ENCODE peak calls at places on chromosomes 16 and 17, in seven cellular contexts. One of them, this sample, is unnamed.

GRCh38 chr17:28506763-28507487 is 777 bp downstream of the FOXN1 start:
- DNase-seq in CD8-positive, alpha-beta T cell: no peak
- DNase-seq in upper lobe of right lung: no peak
- DNase-seq in pancreas: no peak
- DNase-seq in uterus: no peak
- DNase-seq in nephron progenitor cell: no peak
- DNase-seq in BE2C: no peak
- DNase-seq in this sample: no peak

GRCh38 chr16:23155445-23156049 is 6.3 kb upstream of the USP31 start:
- DNase-seq in CD8-positive, alpha-beta T cell: no peak
- DNase-seq in upper lobe of right lung: no peak
- DNase-seq in pancreas: no peak
- DNase-seq in uterus: no peak
- DNase-seq in nephron progenitor cell: no peak
- DNase-seq in BE2C: no peak
- DNase-seq in this sample: peak

GRCh38 chr17:66822009-66822408 is 12.9 kb upstream of the CACNG5 start:
- DNase-seq in CD8-positive, alpha-beta T cell: no peak
- DNase-seq in upper lobe of right lung: no peak
- DNase-seq in pancreas: no peak
- DNase-seq in uterus: no peak
- DNase-seq in nephron progenitor cell: no peak
- DNase-seq in BE2C: no peak
- DNase-seq in this sample: no peak

GRCh38 chr17:7912927-7913524 is 3.1 kb downstream of the RNF227 start:
- DNase-seq in CD8-positive, alpha-beta T cell: no peak
- DNase-seq in upper lobe of right lung: no peak
- DNase-seq in pancreas: no peak
- DNase-seq in uterus: no peak
- DNase-seq in nephron progenitor cell: peak
- DNase-seq in BE2C: peak
- DNase-seq in this sample: peak

GRCh38 chr17:2854662-2855061 is 58.4 kb downstream of the RAP1GAP2 start:
- DNase-seq in CD8-positive, alpha-beta T cell: no peak
- DNase-seq in upper lobe of right lung: no peak
- DNase-seq in pancreas: no peak
- DNase-seq in uterus: no peak
- DNase-seq in nephron progenitor cell: no peak
- DNase-seq in BE2C: peak
- DNase-seq in this sample: no peak

GRCh38 chr17:31424944-31425582 is 33.6 kb downstream of the RAB11FIP4 start:
- DNase-seq in CD8-positive, alpha-beta T cell: no peak
- DNase-seq in upper lobe of right lung: no peak
- DNase-seq in pancreas: no peak
- DNase-seq in uterus: no peak
- DNase-seq in nephron progenitor cell: peak
- DNase-seq in BE2C: peak
- DNase-seq in this sample: peak

GRCh38 chr17:31391496-31391949 is at the start of gene RAB11FIP4:
- DNase-seq in CD8-positive, alpha-beta T cell: no peak
- DNase-seq in upper lobe of right lung: no peak
- DNase-seq in pancreas: no peak
- DNase-seq in uterus: no peak
- DNase-seq in nephron progenitor cell: peak
- DNase-seq in BE2C: peak
- DNase-seq in this sample: no peak

GRCh38 chr16:52729731-52730130 is 182.8 kb upstream of the TOX3 start:
- DNase-seq in CD8-positive, alpha-beta T cell: no peak
- DNase-seq in upper lobe of right lung: no peak
- DNase-seq in pancreas: no peak
- DNase-seq in uterus: no peak
- DNase-seq in nephron progenitor cell: no peak
- DNase-seq in BE2C: no peak
- DNase-seq in this sample: no peak

GRCh38 chr17:50210249-50211225 is 9.1 kb upstream of the COL1A1 start:
- DNase-seq in CD8-positive, alpha-beta T cell: no peak
- DNase-seq in upper lobe of right lung: no peak
- DNase-seq in pancreas: no peak
- DNase-seq in uterus: peak
- DNase-seq in nephron progenitor cell: peak
- DNase-seq in BE2C: peak
- DNase-seq in this sample: peak

GRCh38 chr17:79749156-79749815 is 18.5 kb downstream of the ENPP7 start:
- DNase-seq in CD8-positive, alpha-beta T cell: no peak
- DNase-seq in upper lobe of right lung: no peak
- DNase-seq in pancreas: no peak
- DNase-seq in uterus: no peak
- DNase-seq in nephron progenitor cell: no peak
- DNase-seq in BE2C: no peak
- DNase-seq in this sample: peak

GRCh38 chr16:57593021-57593420 is 35.4 kb upstream of the ADGRG1 start:
- DNase-seq in CD8-positive, alpha-beta T cell: no peak
- DNase-seq in upper lobe of right lung: no peak
- DNase-seq in pancreas: no peak
- DNase-seq in uterus: no peak
- DNase-seq in nephron progenitor cell: no peak
- DNase-seq in BE2C: no peak
- DNase-seq in this sample: no peak

GRCh38 chr17:50163846-50164696 is 1.7 kb upstream of the SGCA start:
- DNase-seq in CD8-positive, alpha-beta T cell: no peak
- DNase-seq in upper lobe of right lung: peak
- DNase-seq in pancreas: peak
- DNase-seq in uterus: no peak
- DNase-seq in nephron progenitor cell: no peak
- DNase-seq in BE2C: no peak
- DNase-seq in this sample: no peak

GRCh38 chr16:3175157-3176153 is 12.5 kb upstream of the OR1F1 start:
- DNase-seq in CD8-positive, alpha-beta T cell: no peak
- DNase-seq in upper lobe of right lung: no peak
- DNase-seq in pancreas: no peak
- DNase-seq in uterus: no peak
- DNase-seq in nephron progenitor cell: peak
- DNase-seq in BE2C: peak
- DNase-seq in this sample: no peak

GRCh38 chr16:12187939-12188673 is 211.6 kb downstream of the SNX29 start:
- DNase-seq in CD8-positive, alpha-beta T cell: no peak
- DNase-seq in upper lobe of right lung: no peak
- DNase-seq in pancreas: no peak
- DNase-seq in uterus: no peak
- DNase-seq in nephron progenitor cell: no peak
- DNase-seq in BE2C: no peak
- DNase-seq in this sample: peak

GRCh38 chr16:85360323-85361277 is 248.3 kb upstream of the CIBAR2 start:
- DNase-seq in CD8-positive, alpha-beta T cell: no peak
- DNase-seq in upper lobe of right lung: peak
- DNase-seq in pancreas: peak
- DNase-seq in uterus: no peak
- DNase-seq in nephron progenitor cell: peak
- DNase-seq in BE2C: peak
- DNase-seq in this sample: no peak

GRCh38 chr17:43018008-43018853 is 4.0 kb downstream of the VAT1 start:
- DNase-seq in CD8-positive, alpha-beta T cell: no peak
- DNase-seq in upper lobe of right lung: no peak
- DNase-seq in pancreas: no peak
- DNase-seq in uterus: no peak
- DNase-seq in nephron progenitor cell: peak
- DNase-seq in BE2C: peak
- DNase-seq in this sample: no peak

GRCh38 chr16:30095166-30096078 is 591 bp downstream of the YPEL3 start:
- DNase-seq in CD8-positive, alpha-beta T cell: no peak
- DNase-seq in upper lobe of right lung: peak
- DNase-seq in pancreas: peak
- DNase-seq in uterus: no peak
- DNase-seq in nephron progenitor cell: no peak
- DNase-seq in BE2C: no peak
- DNase-seq in this sample: no peak

GRCh38 chr16:68902376-68903345 is 59.3 kb downstream of the TANGO6 start:
- DNase-seq in CD8-positive, alpha-beta T cell: no peak
- DNase-seq in upper lobe of right lung: no peak
- DNase-seq in pancreas: no peak
- DNase-seq in uterus: no peak
- DNase-seq in nephron progenitor cell: peak
- DNase-seq in BE2C: peak
- DNase-seq in this sample: peak

GRCh38 chr17:50508573-50509460 is 578 bp downstream of the MYCBPAP start:
- DNase-seq in CD8-positive, alpha-beta T cell: no peak
- DNase-seq in upper lobe of right lung: no peak
- DNase-seq in pancreas: no peak
- DNase-seq in uterus: no peak
- DNase-seq in nephron progenitor cell: no peak
- DNase-seq in BE2C: no peak
- DNase-seq in this sample: no peak

GRCh38 chr17:77494664-77495435 is 354.1 kb downstream of the SEC14L1 start:
- DNase-seq in CD8-positive, alpha-beta T cell: peak
- DNase-seq in upper lobe of right lung: peak
- DNase-seq in pancreas: peak
- DNase-seq in uterus: peak
- DNase-seq in nephron progenitor cell: peak
- DNase-seq in BE2C: peak
- DNase-seq in this sample: peak

GRCh38 chr17:17739388-17740066 is 58.3 kb downstream of the RAI1 start:
- DNase-seq in CD8-positive, alpha-beta T cell: no peak
- DNase-seq in upper lobe of right lung: no peak
- DNase-seq in pancreas: no peak
- DNase-seq in uterus: peak
- DNase-seq in nephron progenitor cell: no peak
- DNase-seq in BE2C: peak
- DNase-seq in this sample: peak

GRCh38 chr16:81717662-81718189 is 61.4 kb upstream of the PLCG2 start:
- DNase-seq in CD8-positive, alpha-beta T cell: no peak
- DNase-seq in upper lobe of right lung: no peak
- DNase-seq in pancreas: no peak
- DNase-seq in uterus: no peak
- DNase-seq in nephron progenitor cell: no peak
- DNase-seq in BE2C: no peak
- DNase-seq in this sample: no peak

DNA sequence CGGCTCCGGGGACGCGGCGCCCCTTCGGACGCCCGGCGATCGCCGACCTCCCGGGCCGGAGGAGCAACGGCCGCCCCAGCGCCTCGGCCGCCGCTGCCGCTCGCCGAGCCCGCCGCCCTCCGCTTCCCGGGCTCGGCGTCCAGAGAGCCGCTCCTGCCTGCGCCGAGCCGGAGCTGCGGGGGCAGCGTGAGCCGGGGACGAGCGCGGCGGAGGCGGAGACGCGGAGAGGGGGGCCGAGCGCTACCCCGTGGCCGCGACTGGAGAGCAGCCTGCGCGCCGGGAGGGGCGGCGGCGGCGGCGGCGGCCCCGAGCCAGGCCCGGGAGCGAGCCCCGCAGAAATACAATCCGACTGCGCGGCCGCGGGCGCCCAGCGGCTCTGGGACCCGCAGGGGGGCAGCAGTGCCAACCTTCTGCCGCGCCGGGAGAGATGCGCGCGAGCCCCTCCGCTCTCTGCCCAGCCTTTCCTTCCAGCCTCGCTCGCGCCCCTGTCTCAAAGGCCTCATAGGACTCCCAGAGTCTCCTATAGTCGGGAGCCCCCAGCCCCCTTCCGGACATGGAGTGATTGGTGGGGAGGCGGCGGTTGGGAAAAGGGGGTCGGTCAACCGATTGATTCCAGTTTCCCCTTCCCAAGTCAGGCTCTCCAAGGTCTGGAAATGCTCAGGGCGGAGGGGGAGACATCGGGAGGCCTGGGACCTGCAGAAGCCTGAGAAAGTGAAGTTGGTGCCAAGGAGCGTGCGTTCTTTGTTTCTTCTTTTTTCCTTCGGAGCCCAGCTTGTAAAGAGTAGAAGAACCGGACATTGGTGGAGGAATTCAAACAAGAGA is 1.0 kb upstream of the SDK2 start:
- DNase-seq in CD8-positive, alpha-beta T cell: no peak
- DNase-seq in upper lobe of right lung: peak
- DNase-seq in pancreas: no peak
- DNase-seq in uterus: no peak
- DNase-seq in nephron progenitor cell: peak
- DNase-seq in BE2C: peak
- DNase-seq in this sample: peak
- TF ChIP-seq CTCF in CD8-positive, alpha-beta T cell: peak
- TF ChIP-seq CTCF in upper lobe of right lung: peak
- TF ChIP-seq CTCF in pancreas: no peak
- TF ChIP-seq CTCF in uterus: no peak
- TF ChIP-seq CTCF in nephron progenitor cell: no peak
- TF ChIP-seq CTCF in BE2C: peak
- TF ChIP-seq CTCF in this sample: no peak

GRCh38 chr17:36707904-36708303 is 106.5 kb downstream of the MRM1 start:
- DNase-seq in CD8-positive, alpha-beta T cell: no peak
- DNase-seq in upper lobe of right lung: no peak
- DNase-seq in pancreas: no peak
- DNase-seq in uterus: no peak
- DNase-seq in nephron progenitor cell: no peak
- DNase-seq in BE2C: no peak
- DNase-seq in this sample: no peak

GRCh38 chr17:36706437-36706731 is 105.0 kb downstream of the MRM1 start:
- DNase-seq in CD8-positive, alpha-beta T cell: no peak
- DNase-seq in upper lobe of right lung: no peak
- DNase-seq in pancreas: no peak
- DNase-seq in uterus: no peak
- DNase-seq in nephron progenitor cell: no peak
- DNase-seq in BE2C: no peak
- DNase-seq in this sample: no peak

GRCh38 chr17:36697907-36698526 is 96.6 kb downstream of the MRM1 start:
- DNase-seq in CD8-positive, alpha-beta T cell: no peak
- DNase-seq in upper lobe of right lung: no peak
- DNase-seq in pancreas: no peak
- DNase-seq in uterus: no peak
- DNase-seq in nephron progenitor cell: peak
- DNase-seq in BE2C: no peak
- DNase-seq in this sample: no peak

GRCh38 chr17:36705651-36706436 is 104.5 kb downstream of the MRM1 start:
- DNase-seq in CD8-positive, alpha-beta T cell: no peak
- DNase-seq in upper lobe of right lung: no peak
- DNase-seq in pancreas: no peak
- DNase-seq in uterus: no peak
- DNase-seq in nephron progenitor cell: peak
- DNase-seq in BE2C: peak
- DNase-seq in this sample: peak

GRCh38 chr17:36703860-36704266 is 102.5 kb downstream of the MRM1 start:
- DNase-seq in CD8-positive, alpha-beta T cell: no peak
- DNase-seq in upper lobe of right lung: peak
- DNase-seq in pancreas: peak
- DNase-seq in uterus: peak
- DNase-seq in nephron progenitor cell: peak
- DNase-seq in BE2C: no peak
- DNase-seq in this sample: no peak
- TF ChIP-seq CTCF in CD8-positive, alpha-beta T cell: no peak
- TF ChIP-seq CTCF in upper lobe of right lung: no peak
- TF ChIP-seq CTCF in pancreas: no peak
- TF ChIP-seq CTCF in uterus: no peak
- TF ChIP-seq CTCF in nephron progenitor cell: no peak
- TF ChIP-seq CTCF in BE2C: no peak
- TF ChIP-seq CTCF in this sample: no peak

GRCh38 chr17:56230660-56231059 is 77.4 kb downstream of the ANKFN1 start:
- DNase-seq in CD8-positive, alpha-beta T cell: no peak
- DNase-seq in upper lobe of right lung: no peak
- DNase-seq in pancreas: no peak
- DNase-seq in uterus: no peak
- DNase-seq in nephron progenitor cell: no peak
- DNase-seq in BE2C: no peak
- DNase-seq in this sample: peak

GRCh38 chr17:56231693-56232092 is 78.4 kb downstream of the ANKFN1 start:
- DNase-seq in CD8-positive, alpha-beta T cell: no peak
- DNase-seq in upper lobe of right lung: no peak
- DNase-seq in pancreas: no peak
- DNase-seq in uterus: no peak
- DNase-seq in nephron progenitor cell: no peak
- DNase-seq in BE2C: no peak
- DNase-seq in this sample: no peak
- TF ChIP-seq CTCF in CD8-positive, alpha-beta T cell: no peak
- TF ChIP-seq CTCF in upper lobe of right lung: no peak
- TF ChIP-seq CTCF in pancreas: no peak
- TF ChIP-seq CTCF in uterus: no peak
- TF ChIP-seq CTCF in nephron progenitor cell: no peak
- TF ChIP-seq CTCF in BE2C: peak
- TF ChIP-seq CTCF in this sample: peak

GRCh38 chr17:33716937-33717336 is 423.8 kb upstream of the ASIC2 start:
- DNase-seq in CD8-positive, alpha-beta T cell: no peak
- DNase-seq in upper lobe of right lung: no peak
- DNase-seq in pancreas: no peak
- DNase-seq in uterus: no peak
- DNase-seq in nephron progenitor cell: no peak
- DNase-seq in BE2C: no peak
- DNase-seq in this sample: no peak
- TF ChIP-seq CTCF in CD8-positive, alpha-beta T cell: no peak
- TF ChIP-seq CTCF in upper lobe of right lung: no peak
- TF ChIP-seq CTCF in pancreas: no peak
- TF ChIP-seq CTCF in uterus: no peak
- TF ChIP-seq CTCF in nephron progenitor cell: no peak
- TF ChIP-seq CTCF in BE2C: no peak
- TF ChIP-seq CTCF in this sample: no peak

This sample was measured in AG10803.